ENCODE peak calls at places on chromosomes 4 and X, in eight cellular contexts. One of them, this sample, is unnamed.

GRCh38 chrX:3181846-3182245 is 140.6 kb downstream of the ARSF start:
- DNase-seq in neural crest cell: no peak
- DNase-seq in naive thymus-derived CD4-positive, alpha-beta T cell: no peak
- DNase-seq in GM04503: no peak
- DNase-seq in AG09319: no peak
- DNase-seq in stimulated activated naive B cell treated with anti-CD40 and anti-IgM and Interleukin-4, amounts not matched to agents 10 μg/mL and 1 μg/mL and 100 μg/mL, for 72 hours: no peak
- DNase-seq in ELR: no peak
- DNase-seq in breast epithelium: no peak
- DNase-seq in this sample: no peak

GRCh38 chrX:130799393-130799792 is 103.6 kb downstream of the ENOX2 start:
- DNase-seq in neural crest cell: no peak
- DNase-seq in naive thymus-derived CD4-positive, alpha-beta T cell: no peak
- DNase-seq in GM04503: no peak
- DNase-seq in AG09319: no peak
- DNase-seq in stimulated activated naive B cell treated with anti-CD40 and anti-IgM and Interleukin-4, amounts not matched to agents 10 μg/mL and 1 μg/mL and 100 μg/mL, for 72 hours: no peak
- DNase-seq in ELR: peak; percentile 76
- DNase-seq in breast epithelium: no peak
- DNase-seq in this sample: no peak

GRCh38 chr4:2045518-2045951 is 13.6 kb upstream of the NAT8L start:
- DNase-seq in neural crest cell: no peak
- DNase-seq in naive thymus-derived CD4-positive, alpha-beta T cell: no peak
- DNase-seq in GM04503: no peak
- DNase-seq in AG09319: no peak
- DNase-seq in stimulated activated naive B cell treated with anti-CD40 and anti-IgM and Interleukin-4, amounts not matched to agents 10 μg/mL and 1 μg/mL and 100 μg/mL, for 72 hours: no peak
- DNase-seq in ELR: peak; percentile 10
- DNase-seq in breast epithelium: peak; percentile 26
- DNase-seq in this sample: no peak

GRCh38 chr4:23945521-23946017 is 55.7 kb upstream of the PPARGC1A start:
- DNase-seq in neural crest cell: no peak
- DNase-seq in naive thymus-derived CD4-positive, alpha-beta T cell: no peak
- DNase-seq in GM04503: no peak
- DNase-seq in AG09319: no peak
- DNase-seq in stimulated activated naive B cell treated with anti-CD40 and anti-IgM and Interleukin-4, amounts not matched to agents 10 μg/mL and 1 μg/mL and 100 μg/mL, for 72 hours: no peak
- DNase-seq in ELR: peak; percentile 86
- DNase-seq in breast epithelium: peak; percentile 69
- DNase-seq in this sample: no peak

GRCh38 chrX:14897042-14897441 is 23.8 kb downstream of the MOSPD2 start:
- DNase-seq in neural crest cell: no peak
- DNase-seq in naive thymus-derived CD4-positive, alpha-beta T cell: no peak
- DNase-seq in GM04503: no peak
- DNase-seq in AG09319: no peak
- DNase-seq in stimulated activated naive B cell treated with anti-CD40 and anti-IgM and Interleukin-4, amounts not matched to agents 10 μg/mL and 1 μg/mL and 100 μg/mL, for 72 hours: no peak
- DNase-seq in ELR: no peak
- DNase-seq in breast epithelium: no peak
- DNase-seq in this sample: no peak

GRCh38 chr4:70728096-70728495 is 6.3 kb downstream of the RUFY3 start:
- DNase-seq in neural crest cell: no peak
- DNase-seq in naive thymus-derived CD4-positive, alpha-beta T cell: no peak
- DNase-seq in GM04503: no peak
- DNase-seq in AG09319: no peak
- DNase-seq in stimulated activated naive B cell treated with anti-CD40 and anti-IgM and Interleukin-4, amounts not matched to agents 10 μg/mL and 1 μg/mL and 100 μg/mL, for 72 hours: no peak
- DNase-seq in ELR: no peak
- DNase-seq in breast epithelium: no peak
- DNase-seq in this sample: no peak

GRCh38 chrX:104864296-104864695 is 298.3 kb downstream of the IL1RAPL2 start:
- DNase-seq in neural crest cell: no peak
- DNase-seq in naive thymus-derived CD4-positive, alpha-beta T cell: no peak
- DNase-seq in GM04503: no peak
- DNase-seq in AG09319: no peak
- DNase-seq in stimulated activated naive B cell treated with anti-CD40 and anti-IgM and Interleukin-4, amounts not matched to agents 10 μg/mL and 1 μg/mL and 100 μg/mL, for 72 hours: no peak
- DNase-seq in ELR: no peak
- DNase-seq in breast epithelium: no peak
- DNase-seq in this sample: no peak

GRCh38 chr4:47413515-47413914 is 50.0 kb downstream of the COMMD8 start:
- DNase-seq in neural crest cell: no peak
- DNase-seq in naive thymus-derived CD4-positive, alpha-beta T cell: no peak
- DNase-seq in GM04503: no peak
- DNase-seq in AG09319: no peak
- DNase-seq in stimulated activated naive B cell treated with anti-CD40 and anti-IgM and Interleukin-4, amounts not matched to agents 10 μg/mL and 1 μg/mL and 100 μg/mL, for 72 hours: no peak
- DNase-seq in ELR: no peak
- DNase-seq in breast epithelium: no peak
- DNase-seq in this sample: no peak

GRCh38 chrX:131572372-131573014 is 28.6 kb downstream of the OR13H1 start:
- DNase-seq in neural crest cell: no peak
- DNase-seq in naive thymus-derived CD4-positive, alpha-beta T cell: no peak
- DNase-seq in GM04503: no peak
- DNase-seq in AG09319: no peak
- DNase-seq in stimulated activated naive B cell treated with anti-CD40 and anti-IgM and Interleukin-4, amounts not matched to agents 10 μg/mL and 1 μg/mL and 100 μg/mL, for 72 hours: no peak
- DNase-seq in ELR: no peak
- DNase-seq in breast epithelium: no peak
- DNase-seq in this sample: no peak

GRCh38 chrX:10031743-10032142 is 64.6 kb downstream of the CLDN34 start:
- DNase-seq in neural crest cell: no peak
- DNase-seq in naive thymus-derived CD4-positive, alpha-beta T cell: no peak
- DNase-seq in GM04503: no peak
- DNase-seq in AG09319: no peak
- DNase-seq in stimulated activated naive B cell treated with anti-CD40 and anti-IgM and Interleukin-4, amounts not matched to agents 10 μg/mL and 1 μg/mL and 100 μg/mL, for 72 hours: no peak
- DNase-seq in ELR: no peak
- DNase-seq in breast epithelium: no peak
- DNase-seq in this sample: no peak

GRCh38 chr4:57093816-57094481 is 16.2 kb downstream of the IGFBP7 start:
- DNase-seq in neural crest cell: no peak
- DNase-seq in naive thymus-derived CD4-positive, alpha-beta T cell: no peak
- DNase-seq in GM04503: no peak
- DNase-seq in AG09319: no peak
- DNase-seq in stimulated activated naive B cell treated with anti-CD40 and anti-IgM and Interleukin-4, amounts not matched to agents 10 μg/mL and 1 μg/mL and 100 μg/mL, for 72 hours: no peak
- DNase-seq in ELR: no peak
- DNase-seq in breast epithelium: no peak
- DNase-seq in this sample: no peak

GRCh38 chr4:145352438-145353145 is 129.1 kb upstream of the SMAD1 start:
- DNase-seq in neural crest cell: no peak
- DNase-seq in naive thymus-derived CD4-positive, alpha-beta T cell: no peak
- DNase-seq in GM04503: no peak
- DNase-seq in AG09319: no peak
- DNase-seq in stimulated activated naive B cell treated with anti-CD40 and anti-IgM and Interleukin-4, amounts not matched to agents 10 μg/mL and 1 μg/mL and 100 μg/mL, for 72 hours: no peak
- DNase-seq in ELR: no peak
- DNase-seq in breast epithelium: no peak
- DNase-seq in this sample: no peak

GRCh38 chr4:59704621-59705020 is 1495.5 kb upstream of the ADGRL3 start:
- DNase-seq in neural crest cell: no peak
- DNase-seq in naive thymus-derived CD4-positive, alpha-beta T cell: no peak
- DNase-seq in GM04503: no peak
- DNase-seq in AG09319: no peak
- DNase-seq in stimulated activated naive B cell treated with anti-CD40 and anti-IgM and Interleukin-4, amounts not matched to agents 10 μg/mL and 1 μg/mL and 100 μg/mL, for 72 hours: no peak
- DNase-seq in ELR: no peak
- DNase-seq in breast epithelium: no peak
- DNase-seq in this sample: no peak

GRCh38 chr4:29005838-29006237 is 1714.3 kb upstream of the PCDH7 start:
- DNase-seq in neural crest cell: no peak
- DNase-seq in naive thymus-derived CD4-positive, alpha-beta T cell: no peak
- DNase-seq in GM04503: no peak
- DNase-seq in AG09319: no peak
- DNase-seq in stimulated activated naive B cell treated with anti-CD40 and anti-IgM and Interleukin-4, amounts not matched to agents 10 μg/mL and 1 μg/mL and 100 μg/mL, for 72 hours: no peak
- DNase-seq in ELR: no peak
- DNase-seq in breast epithelium: no peak
- DNase-seq in this sample: no peak

GRCh38 chr4:5399790-5400421 is 308.5 kb downstream of the EVC2 start:
- DNase-seq in neural crest cell: peak; percentile 41
- DNase-seq in naive thymus-derived CD4-positive, alpha-beta T cell: no peak
- DNase-seq in GM04503: no peak
- DNase-seq in AG09319: no peak
- DNase-seq in stimulated activated naive B cell treated with anti-CD40 and anti-IgM and Interleukin-4, amounts not matched to agents 10 μg/mL and 1 μg/mL and 100 μg/mL, for 72 hours: no peak
- DNase-seq in ELR: peak; percentile 61
- DNase-seq in breast epithelium: no peak
- DNase-seq in this sample: peak; percentile 55

This sample was measured in ecto neural progenitor cell.